ENCODE peak calls at places on chromosomes 16 and 17, in five cellular contexts. T, V, Y, H and R are unnamed samples.

GRCh38 chr17:42354956-42355843 is 33.0 kb downstream of the STAT3 start:
- DNase-seq in Y (no peak), T (no peak), V (no peak), H (no peak), R (no peak)

GRCh38 chr16:87556941-87557459 is 45.3 kb upstream of the JPH3 start:
- DNase-seq in V (no peak), Y (no peak), H (no peak), T (no peak), R (no peak)

GRCh38 chr16:1309888-1310831 is 724 bp downstream of the UBE2I start:
- DNase-seq in T (no peak), V (no peak), H (no peak), Y (peak; percentile 75), R (no peak)

GRCh38 chr16:84271866-84272265 is 22.8 kb upstream of the WFDC1 start:
- DNase-seq in Y (no peak), V (no peak), T (no peak), H (no peak), R (no peak)

GRCh38 chr17:49748791-49749190 is 15.1 kb downstream of the FAM117A start:
- DNase-seq in H (peak; percentile 97), T (no peak), V (no peak), Y (no peak), R (no peak)

GRCh38 chr17:63988741-63989621 is 9.2 kb upstream of the PRR29 start:
- DNase-seq in V (no peak), H (no peak), Y (no peak), T (no peak), R (no peak)

GRCh38 chr17:65785109-65785508 is 223.7 kb upstream of the AXIN2 start:
- DNase-seq in Y (peak; percentile 8), H (no peak), T (peak; percentile 95), V (no peak), R (peak; percentile 66)

GRCh38 chr17:74268554-74268953 is 5.5 kb upstream of the DNAI2 start:
- DNase-seq in H (no peak), Y (no peak), T (no peak), V (no peak), R (no peak)

GRCh38 chr17:76638263-76638662 is 5.3 kb downstream of the ST6GALNAC1 start:
- DNase-seq in V (no peak), H (no peak), Y (peak; percentile 38), T (no peak), R (no peak)

GRCh38 chr16:58366247-58367031 is 25.8 kb upstream of the GINS3 start:
- DNase-seq in Y (peak; percentile 28), V (no peak), T (peak; percentile 6), H (no peak), R (no peak)
- TF ChIP-seq ATF3 in Y (peak; percentile 46), V (no peak), T (no peak), H (no peak), R (no peak)

DNA sequence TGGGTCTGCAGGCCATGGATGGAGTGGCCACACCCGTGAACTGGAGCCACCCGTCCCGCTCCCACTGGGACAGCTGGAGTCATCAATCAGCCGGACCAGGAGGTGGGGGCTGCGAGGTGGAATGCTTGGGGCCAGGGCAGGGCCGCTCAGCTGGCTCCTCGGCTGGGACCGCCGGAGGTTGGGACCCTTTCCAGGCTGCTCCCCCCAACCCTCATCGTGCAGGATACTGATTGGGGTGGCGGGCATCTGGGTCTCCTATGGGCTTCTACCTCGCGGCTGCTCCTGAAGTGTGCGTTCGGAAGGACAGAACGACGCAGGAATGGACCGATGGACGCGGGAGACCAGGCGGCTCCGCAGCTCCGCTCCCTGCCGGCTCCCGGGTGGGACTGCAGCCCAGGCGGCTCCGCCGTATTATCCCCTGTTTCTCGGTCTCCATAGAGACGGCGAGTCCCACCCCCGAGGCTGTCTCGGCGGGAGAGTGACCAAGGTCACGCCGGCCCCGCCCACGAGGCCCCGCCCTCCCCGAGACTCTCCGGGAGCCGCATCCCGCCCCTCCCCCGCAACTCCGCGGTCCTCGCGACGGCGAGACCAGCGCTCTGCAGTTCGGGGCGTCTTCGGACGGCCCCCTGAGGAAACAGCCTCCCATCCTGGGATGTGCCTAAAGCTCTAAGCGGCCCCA is at the start of gene TPPP3:
- DNase-seq in V (no peak), Y (peak; percentile 94), T (peak; percentile 77), H (no peak), R (no peak)
- TF ChIP-seq POLR2A in V (no peak), Y (no peak), T (peak; percentile 24), H (no peak), R (no peak)

DNA sequence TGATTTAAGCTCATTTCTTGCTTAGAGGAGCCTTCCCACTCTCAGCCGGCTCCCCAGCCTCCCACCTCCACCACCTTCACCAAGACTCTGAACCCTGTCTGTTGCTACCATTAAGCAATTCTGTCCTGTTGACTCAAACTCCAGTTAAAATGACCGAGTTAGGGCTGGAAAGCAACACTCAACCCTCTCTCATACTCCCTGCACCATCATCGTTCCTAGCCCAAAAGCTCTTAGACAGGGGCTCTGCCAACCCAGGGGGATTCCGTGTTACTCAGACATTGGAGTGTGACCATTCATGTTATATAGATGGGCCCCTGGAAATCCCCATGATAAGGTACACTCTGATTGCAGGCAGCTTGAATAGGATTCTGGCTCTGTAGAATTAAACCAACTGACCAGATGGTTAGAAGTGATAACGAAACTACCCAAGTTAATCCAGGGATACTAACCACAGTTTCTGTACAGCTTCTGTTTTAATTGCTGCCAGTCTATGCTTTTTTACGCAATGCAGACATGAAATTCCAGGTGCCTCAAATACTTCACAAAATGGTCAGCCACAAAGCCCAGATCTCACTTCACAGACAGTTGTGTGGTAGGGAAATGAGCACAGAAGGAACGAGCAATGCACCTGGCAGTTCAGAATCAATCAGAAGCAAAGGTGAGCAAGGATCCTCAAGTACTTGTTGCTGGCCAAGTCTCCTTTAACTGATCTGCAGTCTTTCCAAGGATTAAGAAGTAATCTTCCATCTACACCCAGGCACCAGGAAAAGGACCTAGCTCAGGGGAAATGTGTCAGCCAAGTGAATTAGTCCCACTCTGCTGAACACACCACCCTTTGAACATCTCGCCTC is 2.1 kb downstream of the SSTR2 start:
- DNase-seq in V (no peak), Y (no peak), T (no peak), H (no peak), R (no peak)
- TF ChIP-seq ATF3 in V (no peak), Y (no peak), T (no peak), H (no peak), R (no peak)

DNA sequence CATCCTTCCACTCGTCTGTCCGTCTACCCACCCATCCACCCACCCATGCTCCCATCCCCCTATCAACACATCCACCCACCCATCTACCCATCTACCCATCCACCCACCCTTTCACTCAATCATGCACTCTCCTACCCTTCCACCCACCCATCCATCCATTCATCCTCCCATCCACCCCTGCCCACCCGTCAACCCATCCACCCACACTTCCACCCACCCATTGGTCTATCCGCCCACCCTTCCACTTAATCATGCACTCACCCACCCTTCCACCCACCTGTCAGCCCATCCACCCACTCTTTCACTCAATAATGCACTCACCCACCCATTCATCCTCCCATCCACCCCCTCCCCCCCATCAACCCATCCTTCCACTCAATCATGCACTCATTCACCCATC is 250.0 kb upstream of the EEF2KMT start:
- DNase-seq in H (no peak), T (no peak), Y (no peak), V (no peak), R (no peak)
- TF ChIP-seq POLR2A in H (no peak), T (no peak), Y (no peak), V (no peak), R (no peak)

GRCh38 chr16:23498863-23499262 is 11.4 kb downstream of the GGA2 start:
- DNase-seq in Y (no peak), V (no peak), H (no peak), T (peak; percentile 44), R (no peak)

GRCh38 chr16:23501291-23501690 is 9.0 kb downstream of the GGA2 start:
- DNase-seq in V (no peak), Y (no peak), H (no peak), T (no peak), R (no peak)

GRCh38 chr16:23500866-23501234 is 9.4 kb downstream of the GGA2 start:
- DNase-seq in T (no peak), Y (no peak), V (no peak), H (no peak), R (no peak)

GRCh38 chr16:23500212-23500865 is 10.0 kb downstream of the GGA2 start:
- DNase-seq in Y (no peak), T (no peak), H (no peak), V (no peak), R (no peak)

DNA sequence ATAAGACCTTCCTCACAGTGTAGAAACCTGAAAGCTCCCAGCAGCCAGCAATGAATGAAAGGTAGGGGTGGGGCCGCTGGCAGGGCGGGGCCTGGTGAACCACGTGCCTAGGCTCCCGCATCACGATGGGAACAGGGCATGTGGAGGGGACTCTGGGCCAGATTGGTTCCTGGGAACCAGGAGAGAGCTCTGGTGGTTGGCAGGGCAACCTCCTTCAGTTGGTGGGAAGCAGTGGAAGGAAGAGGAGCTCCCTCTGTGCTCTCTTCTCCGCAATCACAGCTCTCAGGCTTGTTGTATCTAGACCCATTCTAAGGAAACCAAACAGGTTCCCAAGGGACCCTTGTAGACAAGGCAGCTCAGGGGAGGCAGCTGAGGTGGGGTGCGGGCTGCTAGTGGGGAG is 10.5 kb downstream of the GGA2 start:
- DNase-seq in Y (no peak), V (no peak), T (no peak), H (no peak), R (no peak)
- TF ChIP-seq ATF3 in Y (no peak), V (no peak), T (no peak), H (no peak), R (no peak)

GRCh38 chr16:54587176-54587515 is 300.6 kb upstream of the IRX3 start:
- DNase-seq in H (no peak), Y (no peak), V (no peak), T (no peak), R (no peak)

GRCh38 chr16:54584121-54584520 is 297.5 kb upstream of the IRX3 start:
- DNase-seq in V (no peak), H (no peak), Y (no peak), T (no peak), R (no peak)

GRCh38 chr16:54586474-54587175 is 300.0 kb upstream of the IRX3 start:
- DNase-seq in H (no peak), Y (no peak), T (no peak), V (no peak), R (no peak)

GRCh38 chr16:54585966-54586365 is 299.4 kb upstream of the IRX3 start:
- DNase-seq in H (no peak), V (no peak), T (no peak), Y (no peak), R (no peak)

DNA sequence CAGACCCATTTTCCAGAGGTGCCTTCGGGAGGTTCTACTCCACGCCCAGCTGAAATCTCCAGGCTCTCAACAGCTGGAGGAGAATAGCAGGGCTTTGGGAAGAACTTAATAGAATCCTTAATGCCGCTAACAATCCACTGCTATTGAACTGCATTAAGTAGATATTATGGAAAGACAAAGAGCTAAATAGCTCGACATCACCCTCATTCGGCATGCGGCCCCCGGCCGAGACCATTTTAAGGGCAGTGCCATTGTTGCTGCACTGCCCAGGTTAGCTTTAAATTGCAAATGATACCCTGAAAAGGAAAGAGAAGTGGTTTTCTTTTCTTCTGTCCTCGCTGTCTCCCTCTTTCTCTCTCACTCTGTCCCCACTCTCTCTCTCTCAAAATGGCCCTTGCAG is 298.5 kb upstream of the IRX3 start:
- DNase-seq in T (no peak), V (no peak), Y (no peak), H (no peak), R (no peak)
- TF ChIP-seq POLR2A in T (no peak), V (no peak), Y (no peak), H (no peak), R (no peak)